ENCODE peak calls at places on chromosomes 2 and 18, in nine cellular contexts. One of them, this sample, is unnamed. For H3K4me1, the result is how much of the 10 kb centered on the place peaks cover.

GRCh38 chr2:185385157-185385556 is 353.4 kb upstream of the FSIP2 start:
- DNase-seq in sigmoid colon: no peak
- DNase-seq in lung: no peak
- DNase-seq in colonic mucosa: no peak
- DNase-seq in heart right ventricle: no peak
- DNase-seq in IMR-90: no peak
- DNase-seq in transverse colon: no peak
- DNase-seq in CD8-positive, alpha-beta memory T cell: no peak
- DNase-seq in A549: no peak
- DNase-seq in this sample: no peak

GRCh38 chr2:161426788-161427412 is 10.8 kb downstream of the TBR1 start:
- DNase-seq in sigmoid colon: no peak
- DNase-seq in lung: no peak
- DNase-seq in colonic mucosa: peak
- DNase-seq in heart right ventricle: no peak
- DNase-seq in IMR-90: peak
- DNase-seq in transverse colon: no peak
- DNase-seq in CD8-positive, alpha-beta memory T cell: no peak
- DNase-seq in A549: no peak
- DNase-seq in this sample: no peak

GRCh38 chr18:55983433-55983832 is 395.4 kb upstream of the TCF4 start:
- DNase-seq in sigmoid colon: no peak
- DNase-seq in lung: no peak
- DNase-seq in colonic mucosa: no peak
- DNase-seq in heart right ventricle: peak
- DNase-seq in IMR-90: peak
- DNase-seq in transverse colon: no peak
- DNase-seq in CD8-positive, alpha-beta memory T cell: no peak
- DNase-seq in A549: no peak
- DNase-seq in this sample: no peak

GRCh38 chr2:222318026-222318711 is 19.4 kb upstream of the PAX3 start:
- DNase-seq in sigmoid colon: no peak
- DNase-seq in lung: no peak
- DNase-seq in colonic mucosa: peak
- DNase-seq in heart right ventricle: peak
- DNase-seq in IMR-90: peak
- DNase-seq in transverse colon: peak
- DNase-seq in CD8-positive, alpha-beta memory T cell: no peak
- DNase-seq in A549: peak
- DNase-seq in this sample: peak

GRCh38 chr2:176106636-176107539 is at the start of gene HOXD11:
- DNase-seq in sigmoid colon: peak
- DNase-seq in lung: no peak
- DNase-seq in colonic mucosa: peak
- DNase-seq in heart right ventricle: no peak
- DNase-seq in IMR-90: no peak
- DNase-seq in transverse colon: peak
- DNase-seq in CD8-positive, alpha-beta memory T cell: no peak
- DNase-seq in A549: peak
- DNase-seq in this sample: no peak

GRCh38 chr2:133266926-133267590 is 301.2 kb downstream of the NCKAP5 start:
- DNase-seq in sigmoid colon: no peak
- DNase-seq in lung: no peak
- DNase-seq in colonic mucosa: no peak
- DNase-seq in heart right ventricle: no peak
- DNase-seq in IMR-90: no peak
- DNase-seq in transverse colon: no peak
- DNase-seq in CD8-positive, alpha-beta memory T cell: no peak
- DNase-seq in A549: peak
- DNase-seq in this sample: no peak

GRCh38 chr2:188293601-188294482 is 2.2 kb downstream of the GULP1 start:
- DNase-seq in sigmoid colon: peak
- DNase-seq in lung: peak
- DNase-seq in colonic mucosa: peak
- DNase-seq in heart right ventricle: peak
- DNase-seq in IMR-90: peak
- DNase-seq in transverse colon: peak
- DNase-seq in CD8-positive, alpha-beta memory T cell: no peak
- DNase-seq in A549: peak
- DNase-seq in this sample: no peak

GRCh38 chr2:189024861-189025618 is 50.9 kb downstream of the COL3A1 start:
- DNase-seq in sigmoid colon: no peak
- DNase-seq in lung: no peak
- DNase-seq in colonic mucosa: no peak
- DNase-seq in heart right ventricle: no peak
- DNase-seq in IMR-90: no peak
- DNase-seq in transverse colon: no peak
- DNase-seq in CD8-positive, alpha-beta memory T cell: no peak
- DNase-seq in A549: peak
- DNase-seq in this sample: no peak

GRCh38 chr2:20504174-20504573 is 57.3 kb downstream of the RHOB start:
- DNase-seq in sigmoid colon: no peak
- DNase-seq in lung: no peak
- DNase-seq in colonic mucosa: no peak
- DNase-seq in heart right ventricle: no peak
- DNase-seq in IMR-90: no peak
- DNase-seq in transverse colon: no peak
- DNase-seq in CD8-positive, alpha-beta memory T cell: no peak
- DNase-seq in A549: no peak
- DNase-seq in this sample: no peak

GRCh38 chr2:125564471-125564870 is 1091.5 kb upstream of the GYPC start:
- DNase-seq in sigmoid colon: no peak
- DNase-seq in lung: no peak
- DNase-seq in colonic mucosa: no peak
- DNase-seq in heart right ventricle: no peak
- DNase-seq in IMR-90: no peak
- DNase-seq in transverse colon: no peak
- DNase-seq in CD8-positive, alpha-beta memory T cell: no peak
- DNase-seq in A549: no peak
- DNase-seq in this sample: no peak

GRCh38 chr2:42569116-42569711 is 782 bp downstream of the MTA3 start:
- DNase-seq in sigmoid colon: peak
- DNase-seq in lung: no peak
- DNase-seq in colonic mucosa: peak
- DNase-seq in heart right ventricle: peak
- DNase-seq in IMR-90: peak
- DNase-seq in transverse colon: peak
- DNase-seq in CD8-positive, alpha-beta memory T cell: no peak
- DNase-seq in A549: peak
- DNase-seq in this sample: no peak
- H3K4me1 ChIP-seq in sigmoid colon: under half
- H3K4me1 ChIP-seq in lung: under half
- H3K4me1 ChIP-seq in colonic mucosa: under half
- H3K4me1 ChIP-seq in heart right ventricle: under half
- H3K4me1 ChIP-seq in IMR-90: under half
- H3K4me1 ChIP-seq in transverse colon: under half
- H3K4me1 ChIP-seq in CD8-positive, alpha-beta memory T cell: under half
- H3K4me1 ChIP-seq in A549: under half
- H3K4me1 ChIP-seq in this sample: under half

GRCh38 chr2:174341301-174341994 is 6.7 kb downstream of the SP9 start:
- DNase-seq in sigmoid colon: peak
- DNase-seq in lung: peak
- DNase-seq in colonic mucosa: peak
- DNase-seq in heart right ventricle: peak
- DNase-seq in IMR-90: peak
- DNase-seq in transverse colon: peak
- DNase-seq in CD8-positive, alpha-beta memory T cell: peak
- DNase-seq in A549: peak
- DNase-seq in this sample: peak

GRCh38 chr2:174339571-174339966 is 4.8 kb downstream of the SP9 start:
- DNase-seq in sigmoid colon: no peak
- DNase-seq in lung: no peak
- DNase-seq in colonic mucosa: no peak
- DNase-seq in heart right ventricle: no peak
- DNase-seq in IMR-90: no peak
- DNase-seq in transverse colon: no peak
- DNase-seq in CD8-positive, alpha-beta memory T cell: no peak
- DNase-seq in A549: no peak
- DNase-seq in this sample: no peak

GRCh38 chr2:174340400-174341300 is 5.9 kb downstream of the SP9 start:
- DNase-seq in sigmoid colon: no peak
- DNase-seq in lung: no peak
- DNase-seq in colonic mucosa: no peak
- DNase-seq in heart right ventricle: no peak
- DNase-seq in IMR-90: no peak
- DNase-seq in transverse colon: no peak
- DNase-seq in CD8-positive, alpha-beta memory T cell: no peak
- DNase-seq in A549: peak
- DNase-seq in this sample: no peak

GRCh38 chr2:174338626-174339570 is 4.1 kb downstream of the SP9 start:
- DNase-seq in sigmoid colon: no peak
- DNase-seq in lung: no peak
- DNase-seq in colonic mucosa: no peak
- DNase-seq in heart right ventricle: no peak
- DNase-seq in IMR-90: no peak
- DNase-seq in transverse colon: no peak
- DNase-seq in CD8-positive, alpha-beta memory T cell: no peak
- DNase-seq in A549: peak
- DNase-seq in this sample: no peak

GRCh38 chr2:174339971-174340399 is 5.2 kb downstream of the SP9 start:
- DNase-seq in sigmoid colon: no peak
- DNase-seq in lung: no peak
- DNase-seq in colonic mucosa: no peak
- DNase-seq in heart right ventricle: no peak
- DNase-seq in IMR-90: no peak
- DNase-seq in transverse colon: no peak
- DNase-seq in CD8-positive, alpha-beta memory T cell: no peak
- DNase-seq in A549: peak
- DNase-seq in this sample: no peak
- H3K4me1 ChIP-seq in sigmoid colon: under half
- H3K4me1 ChIP-seq in lung: under half
- H3K4me1 ChIP-seq in colonic mucosa: under half
- H3K4me1 ChIP-seq in heart right ventricle: under half
- H3K4me1 ChIP-seq in IMR-90: under half
- H3K4me1 ChIP-seq in transverse colon: half or more
- H3K4me1 ChIP-seq in CD8-positive, alpha-beta memory T cell: half or more
- H3K4me1 ChIP-seq in A549: under half
- H3K4me1 ChIP-seq in this sample: half or more

GRCh38 chr2:46981662-46982351 is 66.2 kb upstream of the MCFD2 start:
- DNase-seq in sigmoid colon: no peak
- DNase-seq in lung: no peak
- DNase-seq in colonic mucosa: peak
- DNase-seq in heart right ventricle: no peak
- DNase-seq in IMR-90: no peak
- DNase-seq in transverse colon: peak
- DNase-seq in CD8-positive, alpha-beta memory T cell: no peak
- DNase-seq in A549: no peak
- DNase-seq in this sample: no peak
- H3K4me1 ChIP-seq in sigmoid colon: under half
- H3K4me1 ChIP-seq in lung: under half
- H3K4me1 ChIP-seq in colonic mucosa: under half
- H3K4me1 ChIP-seq in heart right ventricle: under half
- H3K4me1 ChIP-seq in IMR-90: under half
- H3K4me1 ChIP-seq in transverse colon: half or more
- H3K4me1 ChIP-seq in CD8-positive, alpha-beta memory T cell: under half
- H3K4me1 ChIP-seq in A549: half or more
- H3K4me1 ChIP-seq in this sample: half or more

DNA sequence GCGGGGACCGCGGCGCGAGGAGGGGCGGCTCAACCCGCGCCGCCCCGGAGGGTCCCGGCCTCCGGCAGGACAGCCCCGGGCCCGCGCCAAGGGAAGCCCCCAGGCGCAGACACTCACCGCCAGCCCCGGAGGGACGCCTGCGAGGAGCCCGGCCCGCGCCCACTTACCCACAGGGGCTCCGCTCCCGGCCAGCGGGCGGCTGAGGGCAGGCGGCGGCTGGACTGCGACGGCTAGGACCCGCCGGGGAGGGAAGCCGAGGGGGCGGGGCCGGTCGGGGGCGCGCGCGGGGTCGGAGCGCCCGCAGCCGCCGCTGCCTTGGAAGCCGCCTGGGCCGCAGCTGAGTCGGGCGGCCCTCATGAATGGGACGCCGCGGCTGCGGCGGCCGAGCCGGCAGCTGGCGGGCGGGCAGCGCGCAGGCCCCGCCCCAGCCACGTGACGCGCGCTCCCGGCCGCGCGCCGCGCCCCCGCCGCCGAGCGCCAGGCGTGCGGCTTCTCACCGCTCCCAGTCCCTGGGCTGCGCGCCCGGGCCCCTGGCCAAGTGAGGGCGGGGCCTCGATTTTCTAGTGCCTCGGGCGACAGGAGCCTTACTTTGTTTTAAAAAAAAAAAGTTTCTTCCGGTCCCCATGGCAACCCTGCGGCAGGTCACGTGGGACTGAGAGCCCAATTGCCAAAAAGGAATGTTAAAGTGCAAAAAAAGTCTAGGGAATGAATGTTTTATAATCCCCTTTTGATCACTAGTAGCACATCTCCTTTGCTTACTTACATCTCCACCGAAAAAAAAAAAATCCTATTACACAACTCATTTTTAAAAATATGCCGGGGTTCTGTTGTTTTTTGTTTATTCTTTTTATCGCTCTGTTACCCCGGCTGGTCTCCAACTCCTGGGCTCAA is at the start of gene LPIN2:
- DNase-seq in sigmoid colon: peak
- DNase-seq in lung: peak
- DNase-seq in colonic mucosa: peak
- DNase-seq in heart right ventricle: peak
- DNase-seq in IMR-90: peak
- DNase-seq in transverse colon: peak
- DNase-seq in CD8-positive, alpha-beta memory T cell: peak
- DNase-seq in A549: peak
- DNase-seq in this sample: peak
- H3K4me1 ChIP-seq in sigmoid colon: under half
- H3K4me1 ChIP-seq in lung: under half
- H3K4me1 ChIP-seq in colonic mucosa: under half
- H3K4me1 ChIP-seq in heart right ventricle: under half
- H3K4me1 ChIP-seq in IMR-90: under half
- H3K4me1 ChIP-seq in transverse colon: half or more
- H3K4me1 ChIP-seq in CD8-positive, alpha-beta memory T cell: half or more
- H3K4me1 ChIP-seq in A549: under half
- H3K4me1 ChIP-seq in this sample: under half

GRCh38 chr2:219285894-219286425 is 6.8 kb downstream of the DNAJB2 start:
- DNase-seq in sigmoid colon: peak
- DNase-seq in lung: no peak
- DNase-seq in colonic mucosa: no peak
- DNase-seq in heart right ventricle: no peak
- DNase-seq in IMR-90: peak
- DNase-seq in transverse colon: no peak
- DNase-seq in CD8-positive, alpha-beta memory T cell: no peak
- DNase-seq in A549: no peak
- DNase-seq in this sample: no peak
- H3K4me1 ChIP-seq in sigmoid colon: under half
- H3K4me1 ChIP-seq in lung: under half
- H3K4me1 ChIP-seq in colonic mucosa: under half
- H3K4me1 ChIP-seq in heart right ventricle: under half
- H3K4me1 ChIP-seq in IMR-90: under half
- H3K4me1 ChIP-seq in transverse colon: under half
- H3K4me1 ChIP-seq in CD8-positive, alpha-beta memory T cell: under half
- H3K4me1 ChIP-seq in A549: under half
- H3K4me1 ChIP-seq in this sample: under half

DNA sequence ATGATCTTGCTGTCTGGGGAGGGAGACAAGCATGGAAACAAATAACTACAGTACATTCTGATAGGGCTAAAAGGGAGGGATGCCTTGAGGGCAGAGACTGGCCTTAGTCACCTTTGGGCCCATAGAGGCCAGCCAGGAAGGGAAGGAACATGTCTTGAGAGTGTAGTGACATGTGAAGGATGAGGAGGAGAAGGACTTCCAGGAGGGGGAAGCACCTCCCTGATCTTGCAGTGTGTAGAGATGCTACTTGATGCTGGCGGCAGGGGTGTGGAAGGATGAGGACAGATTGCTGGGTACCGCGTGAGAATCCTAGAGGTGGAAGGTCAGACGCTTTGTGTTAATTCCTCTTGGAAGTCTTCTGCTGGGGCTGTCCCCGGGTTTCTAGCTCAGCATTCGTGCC is 13.1 kb downstream of the TET3 start:
- DNase-seq in sigmoid colon: no peak
- DNase-seq in lung: no peak
- DNase-seq in colonic mucosa: no peak
- DNase-seq in heart right ventricle: no peak
- DNase-seq in IMR-90: no peak
- DNase-seq in transverse colon: no peak
- DNase-seq in CD8-positive, alpha-beta memory T cell: no peak
- DNase-seq in A549: no peak
- DNase-seq in this sample: no peak
- H3K4me1 ChIP-seq in sigmoid colon: under half
- H3K4me1 ChIP-seq in lung: under half
- H3K4me1 ChIP-seq in colonic mucosa: under half
- H3K4me1 ChIP-seq in heart right ventricle: under half
- H3K4me1 ChIP-seq in IMR-90: under half
- H3K4me1 ChIP-seq in transverse colon: under half
- H3K4me1 ChIP-seq in CD8-positive, alpha-beta memory T cell: half or more
- H3K4me1 ChIP-seq in A549: under half
- H3K4me1 ChIP-seq in this sample: half or more

This sample was measured in CD4-positive, CD25-positive, alpha-beta regulatory T cell.